ENCODE peak calls at places on chromosomes 12 and 14, in seven cellular contexts. W is NCI-H1092, F is fibroblast of the aortic adventitia, X is Calu3, B is T-helper 22 cell, A is AG08396, C is SK-N-MC. P is an unnamed sample.

GRCh38 chr14:104364830-104365229 is 214.7 kb upstream of the C14orf180 start:
- DNase-seq in B (no peak), W (no peak), X (no peak), F (no peak), A (no peak), C (no peak), P (no peak)

GRCh38 chr12:54662028-54662427 is 13.9 kb upstream of the DCD start:
- DNase-seq in C (no peak), F (no peak), X (no peak), B (no peak), A (no peak), W (no peak), P (no peak)

GRCh38 chr12:480831-481230 is 21.1 kb downstream of the B4GALNT3 start:
- DNase-seq in A (no peak), C (no peak), F (peak), X (no peak), W (peak), B (no peak), P (peak)

GRCh38 chr14:68987653-68988036 is 8.5 kb upstream of the ACTN1 start:
- DNase-seq in W (no peak), C (no peak), A (no peak), F (no peak), B (no peak), X (no peak), P (no peak)

GRCh38 chr12:4648099-4648498 is 752 bp downstream of the AKAP3 start:
- DNase-seq in F (peak), A (no peak), C (no peak), B (no peak), X (no peak), W (no peak), P (no peak)

GRCh38 chr12:107903377-107904061 is 129.0 kb downstream of the ASCL4 start:
- DNase-seq in W (peak), F (no peak), A (peak), X (peak), C (no peak), B (no peak), P (no peak)

GRCh38 chr14:30312214-30312613 is 246.7 kb upstream of the G2E3 start:
- DNase-seq in W (no peak), F (no peak), B (no peak), X (no peak), A (no peak), C (no peak), P (no peak)

GRCh38 chr12:79997115-79997805 is 62.4 kb upstream of the PPP1R12A start:
- DNase-seq in F (peak), W (no peak), A (no peak), B (no peak), X (no peak), C (no peak), P (peak)

GRCh38 chr14:77872971-77873370 is 73.1 kb downstream of the ADCK1 start:
- DNase-seq in X (no peak), A (no peak), W (no peak), B (no peak), F (no peak), C (no peak), P (no peak)

GRCh38 chr14:54722791-54723432 is 156.0 kb downstream of the SAMD4A start:
- DNase-seq in C (no peak), X (peak), A (peak), W (no peak), F (peak), B (no peak), P (no peak)

GRCh38 chr14:26598081-26598671 is 343 bp upstream of the NOVA1 start:
- DNase-seq in B (no peak), F (peak), A (peak), X (no peak), C (no peak), W (peak), P (no peak)

GRCh38 chr14:99081156-99081765 is 190.7 kb downstream of the BCL11B start:
- DNase-seq in X (no peak), C (no peak), W (no peak), B (no peak), F (no peak), A (no peak), P (no peak)

GRCh38 chr14:90616313-90616712 is 199.9 kb downstream of the TTC7B start:
- DNase-seq in F (no peak), W (no peak), X (no peak), C (no peak), B (no peak), A (no peak), P (no peak)

GRCh38 chr12:57740656-57741412 is 2.3 kb upstream of the AGAP2 start:
- DNase-seq in X (no peak), B (peak), F (no peak), C (no peak), W (no peak), A (no peak), P (no peak)

GRCh38 chr14:51211149-51211548 is 28.9 kb upstream of the TMX1 start:
- DNase-seq in C (no peak), F (peak), W (peak), X (peak), A (no peak), B (no peak), P (no peak)